ENCODE peak calls at places on chromosomes 11 and 22, in eight cellular contexts. L is neural progenitor cell, A is ovary, Y is BJ, M is mucosa of descending colon, T is OCI-LY7, U is retinal pigment epithelial cell, C is cardiac fibroblast. J is an unnamed sample.

GRCh38 chr11:104694259-104695070 is 203.8 kb downstream of the CASP12 start:
- DNase-seq in U (peak), L (peak), M (no peak), Y (peak), C (peak), T (no peak), A (no peak), J (no peak)

GRCh38 chr11:131253142-131253884 is 117.1 kb upstream of the NTM start:
- DNase-seq in U (no peak), Y (no peak), C (no peak), L (peak), T (no peak), M (no peak), A (no peak), J (no peak)

GRCh38 chr11:112499153-112499907 is 238.7 kb upstream of the PLET1 start:
- DNase-seq in T (no peak), C (no peak), M (no peak), U (no peak), Y (no peak), A (no peak), L (peak), J (no peak)

GRCh38 chr11:65377777-65378176 is 4.7 kb downstream of the SLC25A45 start:
- DNase-seq in L (no peak), U (no peak), T (no peak), M (no peak), Y (no peak), A (no peak), C (no peak), J (no peak)

GRCh38 chr11:27216268-27217149 is 146.5 kb downstream of the CCDC34 start:
- DNase-seq in Y (no peak), U (no peak), L (no peak), C (peak), A (peak), M (no peak), T (no peak), J (no peak)

GRCh38 chr11:44207292-44207691 is 102.6 kb downstream of the ALX4 start:
- DNase-seq in C (no peak), Y (no peak), T (no peak), L (no peak), M (no peak), A (no peak), U (no peak), J (no peak)

GRCh38 chr22:23632178-23632577 is at the start of gene DRICH1:
- DNase-seq in T (no peak), Y (no peak), U (no peak), A (no peak), M (no peak), C (no peak), L (no peak), J (no peak)

GRCh38 chr11:123111465-123111864 is 49.5 kb upstream of the HSPA8 start:
- DNase-seq in Y (no peak), A (no peak), T (peak), U (peak), L (peak), M (no peak), C (peak), J (peak)

GRCh38 chr11:1297011-1297575 is 12.3 kb downstream of the TOLLIP start:
- DNase-seq in C (no peak), Y (no peak), U (no peak), T (no peak), M (no peak), A (peak), L (no peak), J (no peak)

GRCh38 chr11:94011478-94011877 is 9.7 kb upstream of the HEPHL1 start:
- DNase-seq in L (no peak), A (no peak), C (no peak), Y (no peak), T (no peak), U (no peak), M (no peak), J (no peak)

GRCh38 chr22:30667092-30667485 is 586 bp downstream of the DUSP18 start:
- DNase-seq in Y (no peak), C (peak), A (no peak), M (peak), T (peak), L (no peak), U (no peak), J (no peak)

GRCh38 chr22:23898006-23898974 is 4.1 kb downstream of the MIF start:
- DNase-seq in C (no peak), M (no peak), Y (no peak), L (no peak), T (no peak), U (no peak), A (no peak), J (no peak)

GRCh38 chr22:46070722-46071450 is 79.4 kb upstream of the PPARA start:
- DNase-seq in L (peak), T (peak), A (no peak), M (peak), Y (no peak), C (peak), U (no peak), J (peak)

GRCh38 chr11:80593981-80594380 is 1153.2 kb upstream of the TENM4 start:
- DNase-seq in C (peak), A (no peak), Y (no peak), L (no peak), M (peak), U (peak), T (no peak), J (no peak)

GRCh38 chr11:6727971-6728890 is 43.5 kb downstream of the OR2AG2 start:
- DNase-seq in T (no peak), L (no peak), C (no peak), U (no peak), M (no peak), Y (no peak), A (no peak), J (no peak)

GRCh38 chr11:1202154-1202775 is 20.6 kb upstream of the MUC5B start:
- DNase-seq in M (no peak), L (no peak), A (no peak), T (peak), U (no peak), Y (no peak), C (no peak), J (peak)

GRCh38 chr22:41782316-41782715 is 18.2 kb upstream of the CCDC134 start:
- DNase-seq in A (no peak), T (no peak), C (no peak), U (no peak), L (no peak), Y (no peak), M (peak), J (no peak)

GRCh38 chr22:44622147-44622427 is 79.9 kb upstream of the PRR5 start:
- DNase-seq in C (no peak), A (no peak), Y (no peak), M (no peak), T (peak), L (peak), U (no peak), J (peak)

GRCh38 chr22:19579113-19579811 is 55.1 kb upstream of the CLDN5 start:
- DNase-seq in L (no peak), A (no peak), C (no peak), M (no peak), U (no peak), T (peak), Y (no peak), J (no peak)

GRCh38 chr11:132588366-132588765 is 943.9 kb downstream of the OPCML start:
- DNase-seq in Y (no peak), A (no peak), C (peak), U (no peak), L (no peak), M (no peak), T (no peak), J (no peak)

GRCh38 chr11:64073542-64073941 is 37.8 kb downstream of the FLRT1 start:
- DNase-seq in Y (no peak), U (no peak), A (no peak), T (no peak), C (no peak), L (no peak), M (no peak), J (no peak)

GRCh38 chr11:78542007-78542406 is 32.7 kb downstream of the NARS2 start:
- DNase-seq in Y (no peak), T (no peak), M (no peak), A (no peak), L (no peak), C (no peak), U (no peak), J (peak)

GRCh38 chr11:126322996-126323395 is 19.1 kb downstream of the DCPS start:
- DNase-seq in Y (no peak), U (peak), A (no peak), L (no peak), C (no peak), M (no peak), T (no peak), J (no peak)

GRCh38 chr22:35868938-35869337 is 151.3 kb downstream of the APOL5 start:
- DNase-seq in U (no peak), A (no peak), Y (no peak), T (no peak), C (peak), M (no peak), L (peak), J (no peak)

GRCh38 chr11:86039094-86039493 is 29.8 kb downstream of the PICALM start:
- DNase-seq in A (no peak), T (no peak), Y (no peak), L (no peak), M (no peak), U (no peak), C (no peak), J (no peak)

GRCh38 chr11:46267930-46268329 is 9.5 kb upstream of the CREB3L1 start:
- DNase-seq in U (no peak), T (no peak), M (no peak), A (no peak), L (no peak), C (no peak), Y (no peak), J (no peak)

GRCh38 chr11:46263120-46263519 is 14.3 kb upstream of the CREB3L1 start:
- DNase-seq in A (no peak), U (no peak), T (no peak), L (no peak), M (no peak), C (no peak), Y (no peak), J (no peak)

GRCh38 chr11:46264030-46264429 is 13.4 kb upstream of the CREB3L1 start:
- DNase-seq in M (no peak), C (no peak), U (no peak), T (no peak), Y (no peak), L (no peak), A (no peak), J (no peak)

GRCh38 chr11:46264976-46265375 is 12.5 kb upstream of the CREB3L1 start:
- DNase-seq in Y (no peak), A (no peak), L (no peak), U (no peak), M (no peak), T (no peak), C (no peak), J (no peak)

GRCh38 chr11:46265764-46266163 is 11.7 kb upstream of the CREB3L1 start:
- DNase-seq in Y (no peak), T (no peak), U (no peak), C (no peak), L (no peak), M (peak), A (no peak), J (peak)
- TF ChIP-seq CTCF in Y (no peak), T (no peak), U (no peak), C (no peak), L (no peak), M (no peak), A (no peak), J (no peak)

GRCh38 chr11:95414217-95414616 is 183.2 kb upstream of the SESN3 start:
- DNase-seq in T (no peak), L (no peak), A (no peak), Y (no peak), U (no peak), C (no peak), M (no peak), J (no peak)
- H3K4me3 ChIP-seq in T (no peak), L (no peak), A (no peak), Y (no peak), U (no peak), C (no peak), M (no peak), J (no peak)

GRCh38 chr11:67286621-67287333 is 2.3 kb upstream of the ANKRD13D start:
- DNase-seq in Y (no peak), A (no peak), T (peak), L (no peak), U (no peak), C (no peak), M (no peak), J (no peak)
- TF ChIP-seq CTCF in Y (no peak), A (no peak), T (peak), L (no peak), U (no peak), C (no peak), M (no peak), J (no peak)

GRCh38 chr11:46618789-46619188 is 1.4 kb downstream of the ATG13 start:
- DNase-seq in Y (no peak), A (no peak), M (peak), L (no peak), U (no peak), C (peak), T (no peak), J (no peak)

GRCh38 chr11:46616551-46617450 is at the start of gene HARBI1:
- DNase-seq in A (peak), T (peak), U (peak), Y (peak), L (peak), C (peak), M (peak), J (peak)

GRCh38 chr11:46612326-46612725 is 4.7 kb downstream of the HARBI1 start:
- DNase-seq in T (no peak), A (no peak), Y (no peak), U (no peak), L (no peak), C (no peak), M (no peak), J (no peak)

GRCh38 chr11:46617451-46618314 is at the start of gene ATG13:
- DNase-seq in M (peak), Y (no peak), L (peak), A (peak), C (peak), T (peak), U (no peak), J (peak)

GRCh38 chr11:46615756-46616155 is 1.3 kb downstream of the HARBI1 start:
- DNase-seq in L (no peak), Y (no peak), A (no peak), C (peak), M (no peak), U (no peak), T (no peak), J (no peak)
- H3K4me3 ChIP-seq in L (no peak), Y (no peak), A (no peak), C (no peak), M (no peak), U (no peak), T (peak), J (no peak)

GRCh38 chr11:69704508-69705245 is 855 bp upstream of the FGF19 start:
- DNase-seq in M (peak), T (no peak), C (peak), A (no peak), L (peak), Y (no peak), U (no peak), J (no peak)
- TF ChIP-seq CTCF in M (peak), T (no peak), C (peak), A (no peak), L (peak), Y (peak), U (peak), J (peak)

GRCh38 chr11:48051217-48051848 is 71.0 kb downstream of the PTPRJ start:
- DNase-seq in Y (no peak), C (no peak), M (no peak), A (no peak), T (peak), L (no peak), U (no peak), J (no peak)
- H3K4me3 ChIP-seq in Y (no peak), C (no peak), M (no peak), A (no peak), T (no peak), L (no peak), U (no peak), J (no peak)

GRCh38 chr11:73622920-73623593 is 23.3 kb upstream of the PLEKHB1 start:
- DNase-seq in U (no peak), M (no peak), T (no peak), L (no peak), Y (no peak), A (no peak), C (no peak), J (no peak)

GRCh38 chr11:73629907-73630306 is 16.5 kb upstream of the PLEKHB1 start:
- DNase-seq in L (no peak), T (no peak), M (no peak), U (no peak), C (no peak), A (no peak), Y (no peak), J (no peak)

GRCh38 chr11:73623651-73624050 is 22.7 kb upstream of the PLEKHB1 start:
- DNase-seq in M (no peak), T (no peak), A (no peak), L (no peak), Y (no peak), C (no peak), U (no peak), J (no peak)

DNA sequence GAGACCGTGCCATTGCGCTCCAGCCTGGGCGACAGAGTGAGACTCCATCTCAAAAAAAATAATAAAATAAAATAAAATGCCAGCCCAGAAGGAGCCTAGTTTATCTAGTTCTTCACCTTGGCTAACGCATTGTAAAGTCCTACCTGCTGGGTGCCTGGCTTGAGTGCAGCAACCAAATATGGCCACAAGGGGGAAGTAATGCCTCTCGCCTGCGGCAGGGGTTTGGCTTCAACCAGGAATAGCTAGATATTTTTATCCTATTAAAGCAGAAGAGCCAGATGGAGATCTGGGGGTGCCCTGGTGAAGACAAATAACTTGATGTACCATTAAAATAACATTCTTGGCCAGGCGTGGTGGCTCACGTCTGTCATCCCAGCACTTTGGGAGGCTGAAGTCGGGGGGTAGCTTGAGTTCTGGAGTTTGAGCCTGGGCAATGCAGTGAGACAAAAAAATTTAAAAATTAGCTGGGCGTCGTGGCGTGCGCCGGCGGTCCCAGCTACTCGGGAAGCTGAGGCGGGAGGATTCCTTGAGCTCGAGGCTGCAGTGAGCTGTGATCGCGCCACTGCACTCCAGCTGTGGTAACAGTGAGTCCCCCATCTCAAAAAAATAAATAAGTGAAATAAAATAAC is 20.6 kb upstream of the PLEKHB1 start:
- DNase-seq in M (peak), U (no peak), T (peak), Y (peak), A (peak), C (peak), L (peak), J (peak)
- TF ChIP-seq CTCF in M (peak), U (peak), T (peak), Y (peak), A (peak), C (peak), L (peak), J (peak)